ENCODE peak calls at places on chromosomes 7 and 10, in five cellular contexts. H is ELF-1; S is CD4-positive, CD25-positive, alpha-beta regulatory T cell; T is Panc1; D is D341Med. F is an unnamed sample.

GRCh38 chr10:95312264-95312663 is 21.5 kb upstream of the PDLIM1 start:
- DNase-seq in H (no peak), D (no peak), T (no peak), S (no peak), F (no peak)

GRCh38 chr7:148575640-148576411 is 14.7 kb upstream of the C7orf33 start:
- DNase-seq in T (peak), D (peak), H (peak), S (peak), F (peak)

GRCh38 chr10:44925811-44926760 is 14.9 kb downstream of the TMEM72 start:
- DNase-seq in D (no peak), H (no peak), T (no peak), S (no peak), F (no peak)

GRCh38 chr7:134058980-134059379 is 68.2 kb upstream of the LRGUK start:
- DNase-seq in T (no peak), S (no peak), D (no peak), H (peak), F (no peak)

GRCh38 chr7:129845972-129846327 is 106.8 kb downstream of the UBE2H start:
- DNase-seq in T (peak), D (no peak), S (no peak), H (no peak), F (no peak)

GRCh38 chr10:92552310-92552709 is 21.6 kb downstream of the IDE start:
- DNase-seq in D (no peak), T (no peak), H (no peak), S (no peak), F (no peak)

GRCh38 chr10:70856454-70856853 is 31.9 kb downstream of the PCBD1 start:
- DNase-seq in D (no peak), T (no peak), H (no peak), S (no peak), F (peak)

GRCh38 chr7:112500619-112501018 is 19.8 kb downstream of the LSMEM1 start:
- DNase-seq in D (no peak), T (no peak), S (no peak), H (no peak), F (no peak)

GRCh38 chr7:88291401-88292173 is 15.1 kb downstream of the STEAP4 start:
- DNase-seq in H (no peak), T (no peak), S (no peak), D (no peak), F (no peak)

GRCh38 chr10:131821378-131822012 is 79.3 kb upstream of the PPP2R2D start:
- DNase-seq in T (no peak), S (no peak), H (no peak), D (peak), F (no peak)

GRCh38 chr7:44595934-44596635 is 10.3 kb upstream of the OGDH start:
- DNase-seq in H (no peak), D (no peak), S (no peak), T (no peak), F (no peak)

GRCh38 chr10:55183993-55184392 is 383.0 kb upstream of the PCDH15 start:
- DNase-seq in T (no peak), S (no peak), D (no peak), H (no peak), F (no peak)

GRCh38 chr7:151088019-151088855 is 2.0 kb downstream of the AGAP3 start:
- DNase-seq in H (peak), D (no peak), S (no peak), T (no peak), F (no peak)

GRCh38 chr7:55545496-55545895 is 26.8 kb downstream of the VOPP1 start:
- DNase-seq in H (no peak), S (no peak), D (no peak), T (no peak), F (no peak)

GRCh38 chr10:12500406-12501303 is 151.3 kb downstream of the CAMK1D start:
- DNase-seq in T (no peak), S (no peak), D (no peak), H (no peak), F (no peak)

GRCh38 chr7:74656421-74656910 is 1.1 kb upstream of the GTF2I start:
- DNase-seq in S (peak), H (peak), T (no peak), D (peak), F (peak)

GRCh38 chr10:75672272-75672671 is 240.8 kb downstream of the LRMDA start:
- DNase-seq in S (no peak), H (no peak), D (no peak), T (no peak), F (no peak)

GRCh38 chr7:36663481-36663880 is 60.8 kb downstream of the AOAH start:
- DNase-seq in D (no peak), S (no peak), H (no peak), T (no peak), F (no peak)

GRCh38 chr10:119237722-119238436 is 30.5 kb downstream of the GRK5 start:
- DNase-seq in H (no peak), S (peak), D (no peak), T (no peak), F (no peak)

GRCh38 chr7:5586279-5586962 is 162.8 kb upstream of the TNRC18 start:
- DNase-seq in S (no peak), H (no peak), D (peak), T (no peak), F (no peak)

GRCh38 chr7:39507866-39508551 is 58.2 kb upstream of the YAE1 start:
- DNase-seq in S (peak), H (no peak), D (no peak), T (no peak), F (no peak)

GRCh38 chr10:86363833-86364511 is 2.6 kb downstream of the GRID1 start:
- DNase-seq in H (no peak), D (no peak), S (no peak), T (no peak), F (no peak)

GRCh38 chr10:19819419-19820033 is 3.3 kb downstream of the PLXDC2 start:
- DNase-seq in T (peak), S (peak), H (no peak), D (no peak), F (peak)

GRCh38 chr10:96402417-96403305 is 43.9 kb upstream of the OPALIN start:
- DNase-seq in T (no peak), D (no peak), S (no peak), H (peak), F (no peak)

GRCh38 chr10:70348228-70348850 is 34.1 kb downstream of the LRRC20 start:
- DNase-seq in D (peak), T (no peak), S (peak), H (peak), F (peak)

GRCh38 chr10:79102056-79102874 is 33.5 kb downstream of the ZMIZ1 start:
- DNase-seq in D (peak), S (no peak), T (no peak), H (peak), F (no peak)

GRCh38 chr10:126425473-126426065 is 37.3 kb upstream of the ADAM12 start:
- DNase-seq in T (no peak), D (no peak), H (peak), S (no peak), F (no peak)

GRCh38 chr10:12252882-12253546 is 57.0 kb downstream of the CDC123 start:
- DNase-seq in S (peak), T (no peak), D (peak), H (peak), F (no peak)

GRCh38 chr10:71288461-71288860 is 30.6 kb upstream of the SLC29A3 start:
- DNase-seq in H (no peak), S (no peak), T (no peak), D (no peak), F (no peak)

GRCh38 chr7:33821970-33822369 is 83.4 kb upstream of the BMPER start:
- DNase-seq in H (no peak), S (no peak), T (no peak), D (no peak), F (no peak)